ENCODE peak calls at places on chromosomes 7 and 10, in seven cellular contexts. Z, A, F, L, R, W and N are unnamed samples.

GRCh38 chr10:101690461-101690860 is 4.5 kb downstream of the FBXW4 start:
- DNase-seq in Z (no peak), A (no peak), F (no peak), L (no peak), R (no peak), W (no peak), N (no peak)

GRCh38 chr7:17403996-17404395 is 105.5 kb downstream of the AHR start:
- DNase-seq in Z (no peak), A (no peak), F (no peak), L (no peak), R (peak; percentile 15), W (no peak), N (peak; percentile 8)

GRCh38 chr10:123766761-123767160 is 100.6 kb downstream of the GPR26 start:
- DNase-seq in Z (peak; percentile 39), A (no peak), F (no peak), L (no peak), R (no peak), W (no peak), N (no peak)

GRCh38 chr10:53314856-53315255 is 542.3 kb upstream of the MBL2 start:
- DNase-seq in Z (peak; percentile 89), A (peak; percentile 43), F (no peak), L (no peak), R (no peak), W (no peak), N (no peak)

GRCh38 chr10:88911121-88911520 is 31.1 kb downstream of the STAMBPL1 start:
- DNase-seq in Z (no peak), A (no peak), F (no peak), L (no peak), R (no peak), W (no peak), N (no peak)

GRCh38 chr10:91598211-91598981 is 34.5 kb downstream of the PPP1R3C start:
- DNase-seq in Z (peak; percentile 89), A (no peak), F (no peak), L (no peak), R (no peak), W (no peak), N (no peak)

GRCh38 chr7:130695840-130696239 is 9.5 kb upstream of the TSGA13 start:
- DNase-seq in Z (peak; percentile 66), A (peak; percentile 15), F (no peak), L (no peak), R (peak; percentile 36), W (no peak), N (no peak)

GRCh38 chr7:102304668-102305067 is 18.0 kb downstream of the SH2B2 start:
- DNase-seq in Z (no peak), A (no peak), F (no peak), L (no peak), R (no peak), W (no peak), N (no peak)

GRCh38 chr10:69635428-69636272 is 5.6 kb downstream of the FAM241B start:
- DNase-seq in Z (no peak), A (no peak), F (no peak), L (no peak), R (no peak), W (no peak), N (no peak)

GRCh38 chr7:6288270-6288860 is 15.9 kb upstream of the CYTH3 start:
- DNase-seq in Z (no peak), A (no peak), F (no peak), L (no peak), R (no peak), W (no peak), N (no peak)

GRCh38 chr10:37712489-37713131 is 144.8 kb downstream of the ZNF248 start:
- DNase-seq in Z (no peak), A (no peak), F (no peak), L (no peak), R (no peak), W (no peak), N (no peak)

GRCh38 chr7:117076426-117076943 is 123.2 kb downstream of the ST7 start:
- DNase-seq in Z (no peak), A (no peak), F (peak; percentile 26), L (no peak), R (peak; percentile 3), W (no peak), N (no peak)

GRCh38 chr10:118042827-118043242 is 3.9 kb downstream of the RAB11FIP2 start:
- DNase-seq in Z (no peak), A (no peak), F (no peak), L (no peak), R (no peak), W (no peak), N (no peak)

GRCh38 chr10:44948713-44949112 is 10.9 kb upstream of the RASSF4 start:
- DNase-seq in Z (no peak), A (no peak), F (no peak), L (no peak), R (no peak), W (no peak), N (no peak)

GRCh38 chr10:44949127-44949802 is 10.3 kb upstream of the RASSF4 start:
- DNase-seq in Z (no peak), A (no peak), F (no peak), L (no peak), R (no peak), W (no peak), N (no peak)

GRCh38 chr10:44947356-44948152 is 12.0 kb upstream of the RASSF4 start:
- DNase-seq in Z (no peak), A (no peak), F (no peak), L (no peak), R (no peak), W (no peak), N (no peak)

GRCh38 chr10:44944354-44944753 is 15.2 kb upstream of the RASSF4 start:
- DNase-seq in Z (no peak), A (no peak), F (no peak), L (no peak), R (no peak), W (no peak), N (no peak)

DNA sequence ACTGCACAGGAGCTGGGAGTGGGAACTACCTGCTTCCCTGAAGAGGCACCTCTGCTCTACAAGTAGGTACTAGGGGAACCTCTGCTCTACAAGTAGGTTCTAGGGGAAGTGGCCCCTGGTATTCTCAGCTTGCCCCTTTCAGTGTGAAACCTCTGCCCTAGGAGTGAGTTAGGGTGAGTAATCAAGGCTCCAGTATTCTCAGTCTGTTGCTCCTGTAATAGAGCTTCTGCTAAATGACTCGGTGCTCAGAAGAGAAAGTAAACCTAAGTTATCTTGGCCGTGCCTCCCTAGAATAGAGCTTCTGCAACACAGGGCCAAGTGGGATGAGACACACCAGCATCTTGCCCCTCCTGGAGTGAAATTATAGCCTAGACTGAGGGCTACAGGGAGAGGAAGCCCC is 13.4 kb upstream of the RASSF4 start:
- DNase-seq in Z (peak; percentile 57), A (no peak), F (no peak), L (no peak), R (no peak), W (no peak), N (no peak)
- H3K4me3 ChIP-seq in Z (no peak overlapping the region), A (no peak overlapping the region), F (no peak overlapping the region), L (no peak overlapping the region), R (no peak overlapping the region), W (no peak overlapping the region), N (no peak overlapping the region)

DNA sequence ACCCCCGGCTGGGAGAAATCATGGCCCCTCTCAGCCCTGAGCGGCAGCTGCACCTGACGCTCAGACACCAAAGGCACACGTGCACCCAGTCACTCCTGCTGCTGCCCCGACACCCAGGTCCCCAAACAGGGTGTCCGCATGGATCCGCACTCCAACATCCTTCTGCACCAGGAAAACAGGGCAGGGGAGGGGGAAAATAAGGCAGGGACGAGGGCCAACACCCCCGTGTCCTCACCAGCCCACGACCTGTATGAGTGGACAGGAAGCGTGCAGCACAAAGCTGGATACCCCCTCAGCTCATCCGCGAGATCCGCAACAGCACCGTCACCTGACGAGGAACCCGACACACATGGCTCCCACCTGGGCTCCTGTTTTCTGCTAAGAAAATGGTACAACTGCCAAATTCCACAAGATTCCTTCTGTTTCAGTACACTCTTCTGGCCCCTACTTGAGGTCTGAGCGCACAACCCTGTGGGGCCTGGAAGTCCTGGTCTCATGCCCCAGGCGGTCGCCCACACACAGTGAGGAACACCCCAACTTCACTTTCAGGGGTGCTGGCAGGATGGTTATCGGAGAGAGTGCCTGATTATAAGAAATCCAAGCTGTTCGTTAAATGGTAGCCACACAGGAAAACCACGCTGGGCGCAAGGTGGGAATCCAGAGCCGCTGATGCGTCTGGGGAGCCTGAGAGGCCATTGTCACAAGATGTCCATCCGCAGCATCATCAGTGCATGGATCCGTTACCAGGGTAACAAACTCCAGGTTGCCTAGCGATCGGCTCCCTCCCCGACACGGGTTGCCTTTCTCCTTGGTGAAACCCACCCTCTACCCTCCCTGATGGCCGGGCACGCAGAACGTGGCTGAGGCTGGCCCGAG is 63.6 kb downstream of the ZRANB1 start:
- DNase-seq in Z (no peak), A (no peak), F (peak; percentile 4), L (no peak), R (no peak), W (no peak), N (no peak)
- H3K36me3 ChIP-seq in Z (peaks cover 9% of the 10 kb centered on the region), A (no peaks in the 10 kb centered on the region), F (peaks cover 47% of the 10 kb centered on the region), L (peaks cover 7% of the 10 kb centered on the region), R (no peaks in the 10 kb centered on the region), W (no peaks in the 10 kb centered on the region), N (no peaks in the 10 kb centered on the region)

DNA sequence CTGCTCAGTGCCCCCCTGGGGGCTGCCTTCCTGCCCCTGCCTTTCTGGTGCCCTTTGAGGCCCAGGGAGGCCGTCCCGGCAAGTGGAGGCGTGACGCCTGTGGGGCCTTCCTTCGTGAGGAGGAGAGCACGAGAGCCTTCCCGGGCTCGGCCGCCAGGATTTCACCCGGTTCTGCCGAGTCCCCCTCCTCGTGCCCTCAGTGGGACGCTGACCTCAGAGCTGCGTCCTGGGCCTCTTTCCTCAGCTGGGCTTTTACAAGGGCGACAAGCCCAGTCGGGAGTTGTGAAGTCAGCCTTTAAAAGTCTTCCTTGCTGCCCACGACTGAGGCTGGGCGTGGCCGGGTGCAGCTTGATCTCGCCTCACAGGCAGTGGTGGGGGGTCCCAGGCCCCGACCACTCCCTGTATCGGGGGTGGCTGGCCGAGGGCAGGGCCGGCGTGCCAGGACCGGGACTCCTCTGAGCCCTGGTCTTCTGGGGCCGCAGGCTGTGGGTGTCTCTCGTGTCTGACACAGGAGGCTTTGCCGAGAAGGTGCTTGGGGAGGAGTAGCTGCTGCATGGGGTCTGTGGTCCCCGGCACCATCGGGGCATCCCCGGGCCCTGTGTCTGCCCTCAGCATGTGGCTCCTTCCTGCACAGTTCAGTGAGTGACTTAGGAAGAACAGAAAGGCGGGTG is 41.8 kb downstream of the FAM20C start:
- DNase-seq in Z (peak; percentile 53), A (no peak), F (peak; percentile 50), L (peak; percentile 36), R (no peak), W (no peak), N (no peak)
- H3K27ac ChIP-seq in Z (peak overlapping the region; percentile 31), A (peak overlapping the region; percentile 86), F (peak overlapping the region; percentile 76), L (peak overlapping the region; percentile 88), R (peak overlapping the region; percentile 61), W (no peak overlapping the region), N (no peak overlapping the region)

DNA sequence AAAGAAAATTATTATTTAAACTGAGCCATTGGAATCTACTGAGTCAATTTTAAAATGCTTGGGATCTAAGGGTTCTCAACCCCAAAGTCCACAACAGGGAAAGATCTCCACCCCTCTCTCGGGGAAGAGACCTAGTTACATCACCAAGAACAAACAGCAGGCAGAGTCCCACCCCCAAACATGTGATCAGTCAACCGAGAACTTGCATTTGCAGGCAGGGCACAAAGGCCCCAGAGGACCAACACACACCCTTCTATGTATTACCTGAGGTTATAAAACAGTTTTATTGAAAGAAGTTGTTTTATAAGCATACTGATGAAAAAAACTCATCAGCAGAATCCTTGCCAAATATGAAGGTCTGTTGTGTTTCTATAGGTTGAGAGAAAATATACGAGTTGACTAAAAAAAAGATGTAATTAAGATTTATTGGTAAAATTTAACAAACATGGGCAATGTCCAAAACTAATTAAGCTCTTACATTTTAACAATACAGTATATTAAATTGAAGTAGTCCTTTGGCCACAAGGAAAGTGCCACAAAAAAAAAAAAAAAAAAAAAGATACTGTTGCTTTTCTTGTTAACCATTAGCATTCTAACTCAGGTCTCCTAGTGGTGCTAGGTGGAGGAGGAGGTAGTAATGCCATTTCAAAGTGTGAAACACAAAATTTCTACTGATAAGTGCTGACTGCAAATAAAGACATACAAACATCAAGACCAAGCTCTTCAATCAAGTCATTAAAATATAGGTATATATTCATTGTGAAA is 975 bp upstream of the USP54 start:
- DNase-seq in Z (peak; percentile 16), A (peak; percentile 83), F (peak; percentile 58), L (peak; percentile 76), R (peak; percentile 95), W (no peak), N (no peak)
- H3K4me3 ChIP-seq in Z (peak overlapping the region; percentile 33), A (peak overlapping the region; percentile 37), F (peak overlapping the region; percentile 24), L (no peak overlapping the region), R (peak overlapping the region; percentile 62), W (no peak overlapping the region), N (peak overlapping the region; percentile 51)